ENCODE peak calls at places on chromosomes 7 and 10, in ten cellular contexts. One of them, this sample, is unnamed.

GRCh38 chr7:36657031-36657660 is 67.1 kb downstream of the AOAH start:
- DNase-seq in GM12892: no peak
- DNase-seq in HFF-Myc: no peak
- DNase-seq in T-helper 2 cell: no peak
- DNase-seq in HT-29: no peak
- DNase-seq in T-cell: no peak
- DNase-seq in COR-L47: no peak
- DNase-seq in Calu3: no peak
- DNase-seq in left lung: no peak
- DNase-seq in NCI-H1092 treated with DMSO at 0.1 percent for 48 hours: no peak
- DNase-seq in this sample: no peak

GRCh38 chr7:113247198-113247597 is 128.8 kb upstream of the SMIM30 start:
- DNase-seq in Calu3: no peak
- DNase-seq in T-cell: no peak
- DNase-seq in HFF-Myc: no peak
- DNase-seq in HT-29: peak
- DNase-seq in COR-L47: no peak
- DNase-seq in T-helper 2 cell: no peak
- DNase-seq in GM12892: no peak
- DNase-seq in left lung: no peak
- DNase-seq in NCI-H1092 treated with DMSO at 0.1 percent for 48 hours: no peak
- DNase-seq in this sample: no peak

GRCh38 chr7:28179081-28180030 is 1.2 kb downstream of the JAZF1 start:
- DNase-seq in HFF-Myc: no peak
- DNase-seq in T-cell: peak
- DNase-seq in Calu3: peak
- DNase-seq in left lung: peak
- DNase-seq in HT-29: peak
- DNase-seq in NCI-H1092 treated with DMSO at 0.1 percent for 48 hours: peak
- DNase-seq in GM12892: peak
- DNase-seq in COR-L47: peak
- DNase-seq in T-helper 2 cell: peak
- DNase-seq in this sample: peak

GRCh38 chr10:50580260-50580891 is 43.4 kb downstream of the SGMS1 start:
- DNase-seq in T-cell: no peak
- DNase-seq in T-helper 2 cell: no peak
- DNase-seq in Calu3: no peak
- DNase-seq in HT-29: no peak
- DNase-seq in COR-L47: no peak
- DNase-seq in NCI-H1092 treated with DMSO at 0.1 percent for 48 hours: no peak
- DNase-seq in left lung: no peak
- DNase-seq in GM12892: no peak
- DNase-seq in HFF-Myc: no peak
- DNase-seq in this sample: no peak

GRCh38 chr7:130322615-130323014 is 22.0 kb upstream of the CPA5 start:
- DNase-seq in left lung: no peak
- DNase-seq in HFF-Myc: no peak
- DNase-seq in COR-L47: peak
- DNase-seq in T-helper 2 cell: no peak
- DNase-seq in HT-29: no peak
- DNase-seq in NCI-H1092 treated with DMSO at 0.1 percent for 48 hours: no peak
- DNase-seq in T-cell: no peak
- DNase-seq in Calu3: no peak
- DNase-seq in GM12892: no peak
- DNase-seq in this sample: no peak

GRCh38 chr10:123930340-123931001 is 38.9 kb upstream of the CPXM2 start:
- DNase-seq in NCI-H1092 treated with DMSO at 0.1 percent for 48 hours: no peak
- DNase-seq in T-cell: no peak
- DNase-seq in left lung: no peak
- DNase-seq in COR-L47: no peak
- DNase-seq in Calu3: no peak
- DNase-seq in T-helper 2 cell: no peak
- DNase-seq in HFF-Myc: peak
- DNase-seq in HT-29: no peak
- DNase-seq in GM12892: no peak
- DNase-seq in this sample: no peak

GRCh38 chr7:77980087-77980713 is 181.6 kb downstream of the PHTF2 start:
- DNase-seq in HFF-Myc: no peak
- DNase-seq in Calu3: no peak
- DNase-seq in NCI-H1092 treated with DMSO at 0.1 percent for 48 hours: no peak
- DNase-seq in GM12892: no peak
- DNase-seq in T-cell: no peak
- DNase-seq in left lung: no peak
- DNase-seq in HT-29: no peak
- DNase-seq in T-helper 2 cell: no peak
- DNase-seq in COR-L47: no peak
- DNase-seq in this sample: no peak

GRCh38 chr10:44902838-44903545 is 8.1 kb upstream of the TMEM72 start:
- DNase-seq in left lung: no peak
- DNase-seq in COR-L47: no peak
- DNase-seq in T-helper 2 cell: no peak
- DNase-seq in Calu3: no peak
- DNase-seq in HFF-Myc: no peak
- DNase-seq in T-cell: no peak
- DNase-seq in GM12892: no peak
- DNase-seq in NCI-H1092 treated with DMSO at 0.1 percent for 48 hours: no peak
- DNase-seq in HT-29: no peak
- DNase-seq in this sample: no peak

GRCh38 chr7:36202347-36202896 is 49.4 kb downstream of the EEPD1 start:
- DNase-seq in Calu3: no peak
- DNase-seq in GM12892: no peak
- DNase-seq in HFF-Myc: no peak
- DNase-seq in left lung: no peak
- DNase-seq in T-cell: no peak
- DNase-seq in NCI-H1092 treated with DMSO at 0.1 percent for 48 hours: no peak
- DNase-seq in T-helper 2 cell: peak
- DNase-seq in COR-L47: no peak
- DNase-seq in HT-29: no peak
- DNase-seq in this sample: no peak

GRCh38 chr7:44434201-44434600 is 56.3 kb downstream of the NUDCD3 start:
- DNase-seq in left lung: no peak
- DNase-seq in HT-29: no peak
- DNase-seq in Calu3: no peak
- DNase-seq in GM12892: no peak
- DNase-seq in NCI-H1092 treated with DMSO at 0.1 percent for 48 hours: no peak
- DNase-seq in T-cell: no peak
- DNase-seq in COR-L47: no peak
- DNase-seq in HFF-Myc: no peak
- DNase-seq in T-helper 2 cell: no peak
- DNase-seq in this sample: no peak

GRCh38 chr10:122163182-122164027 is 107.7 kb upstream of the BTBD16 start:
- DNase-seq in COR-L47: peak
- DNase-seq in T-cell: no peak
- DNase-seq in T-helper 2 cell: no peak
- DNase-seq in NCI-H1092 treated with DMSO at 0.1 percent for 48 hours: peak
- DNase-seq in HT-29: no peak
- DNase-seq in left lung: no peak
- DNase-seq in HFF-Myc: no peak
- DNase-seq in Calu3: no peak
- DNase-seq in GM12892: no peak
- DNase-seq in this sample: no peak

GRCh38 chr10:33422779-33423520 is 88.5 kb upstream of the NRP1 start:
- DNase-seq in T-cell: no peak
- DNase-seq in NCI-H1092 treated with DMSO at 0.1 percent for 48 hours: peak
- DNase-seq in COR-L47: no peak
- DNase-seq in Calu3: no peak
- DNase-seq in HFF-Myc: no peak
- DNase-seq in GM12892: no peak
- DNase-seq in HT-29: no peak
- DNase-seq in left lung: no peak
- DNase-seq in T-helper 2 cell: no peak
- DNase-seq in this sample: no peak

GRCh38 chr10:44977287-44978212 is 1.1 kb downstream of the DEPP1 start:
- DNase-seq in GM12892: no peak
- DNase-seq in HT-29: no peak
- DNase-seq in T-helper 2 cell: no peak
- DNase-seq in HFF-Myc: no peak
- DNase-seq in T-cell: no peak
- DNase-seq in NCI-H1092 treated with DMSO at 0.1 percent for 48 hours: no peak
- DNase-seq in Calu3: no peak
- DNase-seq in left lung: peak
- DNase-seq in COR-L47: no peak
- DNase-seq in this sample: no peak

GRCh38 chr7:137007001-137007725 is 138.7 kb downstream of the CHRM2 start:
- DNase-seq in T-cell: no peak
- DNase-seq in GM12892: no peak
- DNase-seq in HFF-Myc: no peak
- DNase-seq in T-helper 2 cell: no peak
- DNase-seq in Calu3: no peak
- DNase-seq in HT-29: no peak
- DNase-seq in COR-L47: no peak
- DNase-seq in NCI-H1092 treated with DMSO at 0.1 percent for 48 hours: no peak
- DNase-seq in left lung: no peak
- DNase-seq in this sample: no peak

GRCh38 chr10:75624632-75625031 is 193.2 kb downstream of the LRMDA start:
- DNase-seq in COR-L47: no peak
- DNase-seq in HFF-Myc: no peak
- DNase-seq in GM12892: no peak
- DNase-seq in T-cell: no peak
- DNase-seq in Calu3: no peak
- DNase-seq in T-helper 2 cell: no peak
- DNase-seq in HT-29: no peak
- DNase-seq in left lung: no peak
- DNase-seq in NCI-H1092 treated with DMSO at 0.1 percent for 48 hours: no peak
- DNase-seq in this sample: no peak

GRCh38 chr7:157870644-157871290 is 534.0 kb downstream of the DNAJB6 start:
- DNase-seq in NCI-H1092 treated with DMSO at 0.1 percent for 48 hours: no peak
- DNase-seq in left lung: no peak
- DNase-seq in Calu3: no peak
- DNase-seq in HFF-Myc: no peak
- DNase-seq in T-helper 2 cell: no peak
- DNase-seq in COR-L47: no peak
- DNase-seq in T-cell: no peak
- DNase-seq in HT-29: no peak
- DNase-seq in GM12892: no peak
- DNase-seq in this sample: no peak

GRCh38 chr10:75037171-75038153 is 74.0 kb upstream of the SAMD8 start:
- DNase-seq in NCI-H1092 treated with DMSO at 0.1 percent for 48 hours: no peak
- DNase-seq in HT-29: no peak
- DNase-seq in COR-L47: no peak
- DNase-seq in Calu3: no peak
- DNase-seq in GM12892: no peak
- DNase-seq in left lung: no peak
- DNase-seq in HFF-Myc: no peak
- DNase-seq in T-cell: no peak
- DNase-seq in T-helper 2 cell: no peak
- DNase-seq in this sample: peak

GRCh38 chr10:58451490-58451889 is 61.2 kb upstream of the BICC1 start:
- DNase-seq in NCI-H1092 treated with DMSO at 0.1 percent for 48 hours: no peak
- DNase-seq in COR-L47: no peak
- DNase-seq in T-helper 2 cell: no peak
- DNase-seq in left lung: no peak
- DNase-seq in GM12892: no peak
- DNase-seq in HFF-Myc: no peak
- DNase-seq in HT-29: no peak
- DNase-seq in Calu3: no peak
- DNase-seq in T-cell: no peak
- DNase-seq in this sample: no peak

GRCh38 chr7:107879400-107880035 is 11.5 kb upstream of the DLD start:
- DNase-seq in COR-L47: peak
- DNase-seq in T-cell: no peak
- DNase-seq in GM12892: no peak
- DNase-seq in NCI-H1092 treated with DMSO at 0.1 percent for 48 hours: peak
- DNase-seq in T-helper 2 cell: peak
- DNase-seq in left lung: no peak
- DNase-seq in HFF-Myc: no peak
- DNase-seq in HT-29: peak
- DNase-seq in Calu3: peak
- DNase-seq in this sample: no peak

GRCh38 chr7:119472398-119473038 is 800.5 kb upstream of the KCND2 start:
- DNase-seq in Calu3: peak
- DNase-seq in HFF-Myc: no peak
- DNase-seq in COR-L47: peak
- DNase-seq in HT-29: peak
- DNase-seq in NCI-H1092 treated with DMSO at 0.1 percent for 48 hours: peak
- DNase-seq in GM12892: no peak
- DNase-seq in T-helper 2 cell: no peak
- DNase-seq in T-cell: no peak
- DNase-seq in left lung: peak
- DNase-seq in this sample: no peak

GRCh38 chr7:106284516-106285050 is at the start of gene NAMPT:
- DNase-seq in HT-29: peak
- DNase-seq in T-cell: no peak
- DNase-seq in T-helper 2 cell: peak
- DNase-seq in left lung: peak
- DNase-seq in NCI-H1092 treated with DMSO at 0.1 percent for 48 hours: peak
- DNase-seq in COR-L47: peak
- DNase-seq in HFF-Myc: no peak
- DNase-seq in Calu3: peak
- DNase-seq in GM12892: no peak
- DNase-seq in this sample: no peak

GRCh38 chr7:100469227-100470044 is 5.4 kb upstream of the SPACDR start:
- DNase-seq in T-cell: peak
- DNase-seq in NCI-H1092 treated with DMSO at 0.1 percent for 48 hours: peak
- DNase-seq in Calu3: peak
- DNase-seq in COR-L47: peak
- DNase-seq in HFF-Myc: peak
- DNase-seq in left lung: peak
- DNase-seq in T-helper 2 cell: peak
- DNase-seq in GM12892: peak
- DNase-seq in HT-29: peak
- DNase-seq in this sample: peak

GRCh38 chr10:12717981-12718707 is 283.4 kb downstream of the CCDC3 start:
- DNase-seq in left lung: no peak
- DNase-seq in HFF-Myc: no peak
- DNase-seq in HT-29: peak
- DNase-seq in NCI-H1092 treated with DMSO at 0.1 percent for 48 hours: no peak
- DNase-seq in Calu3: peak
- DNase-seq in T-helper 2 cell: no peak
- DNase-seq in T-cell: no peak
- DNase-seq in GM12892: no peak
- DNase-seq in COR-L47: no peak
- DNase-seq in this sample: no peak

GRCh38 chr7:13197501-13197900 is 510.1 kb downstream of the ARL4A start:
- DNase-seq in GM12892: no peak
- DNase-seq in HFF-Myc: no peak
- DNase-seq in T-cell: no peak
- DNase-seq in NCI-H1092 treated with DMSO at 0.1 percent for 48 hours: no peak
- DNase-seq in Calu3: no peak
- DNase-seq in left lung: no peak
- DNase-seq in T-helper 2 cell: no peak
- DNase-seq in COR-L47: no peak
- DNase-seq in HT-29: no peak
- DNase-seq in this sample: no peak

GRCh38 chr10:43219848-43220247 is 47.0 kb downstream of the RASGEF1A start:
- DNase-seq in T-helper 2 cell: no peak
- DNase-seq in left lung: peak
- DNase-seq in COR-L47: no peak
- DNase-seq in NCI-H1092 treated with DMSO at 0.1 percent for 48 hours: peak
- DNase-seq in HT-29: no peak
- DNase-seq in Calu3: no peak
- DNase-seq in GM12892: no peak
- DNase-seq in T-cell: no peak
- DNase-seq in HFF-Myc: no peak
- DNase-seq in this sample: no peak

GRCh38 chr7:20785211-20786048 is 1.3 kb downstream of the SP8 start:
- DNase-seq in HFF-Myc: no peak
- DNase-seq in COR-L47: peak
- DNase-seq in left lung: no peak
- DNase-seq in HT-29: no peak
- DNase-seq in T-helper 2 cell: no peak
- DNase-seq in NCI-H1092 treated with DMSO at 0.1 percent for 48 hours: peak
- DNase-seq in GM12892: peak
- DNase-seq in Calu3: peak
- DNase-seq in T-cell: no peak
- DNase-seq in this sample: no peak

GRCh38 chr7:127582361-127582760 is 3.0 kb downstream of the GCC1 start:
- DNase-seq in T-helper 2 cell: no peak
- DNase-seq in Calu3: no peak
- DNase-seq in HFF-Myc: no peak
- DNase-seq in left lung: no peak
- DNase-seq in COR-L47: no peak
- DNase-seq in GM12892: no peak
- DNase-seq in HT-29: no peak
- DNase-seq in NCI-H1092 treated with DMSO at 0.1 percent for 48 hours: no peak
- DNase-seq in T-cell: no peak
- DNase-seq in this sample: no peak

GRCh38 chr7:117068511-117069155 is 115.3 kb downstream of the ST7 start:
- DNase-seq in T-helper 2 cell: peak
- DNase-seq in HFF-Myc: no peak
- DNase-seq in Calu3: no peak
- DNase-seq in GM12892: no peak
- DNase-seq in COR-L47: peak
- DNase-seq in NCI-H1092 treated with DMSO at 0.1 percent for 48 hours: peak
- DNase-seq in left lung: peak
- DNase-seq in T-cell: no peak
- DNase-seq in HT-29: no peak
- DNase-seq in this sample: no peak